ENCODE peak calls at places on chromosome 7, in six cellular contexts. W, O, F, Q, M and C are unnamed samples.

GRCh38 chr7:129227646-129228578 is 3.1 kb downstream of the AHCYL2 start:
- DNase-seq in W (no peak), O (no peak), F (no peak), Q (no peak), M (no peak), C (no peak)

GRCh38 chr7:132881317-132881716 is 200.6 kb downstream of the CHCHD3 start:
- DNase-seq in W (no peak), O (no peak), F (no peak), Q (no peak), M (no peak), C (no peak)

GRCh38 chr7:105234886-105235285 is 153.8 kb downstream of the SRPK2 start:
- DNase-seq in W (no peak), O (no peak), F (no peak), Q (no peak), M (no peak), C (no peak)

GRCh38 chr7:77796960-77797359 is 1.3 kb downstream of the TMEM60 start:
- DNase-seq in W (no peak), O (no peak), F (no peak), Q (no peak), M (no peak), C (no peak)

GRCh38 chr7:7051221-7051877 is 131.0 kb upstream of the C1GALT1 start:
- DNase-seq in W (no peak), O (no peak), F (no peak), Q (peak), M (no peak), C (peak)

GRCh38 chr7:154345093-154345492 is 292.9 kb downstream of the DPP6 start:
- DNase-seq in W (no peak), O (no peak), F (no peak), Q (no peak), M (no peak), C (no peak)

GRCh38 chr7:87147500-87147899 is 4.8 kb upstream of the DMTF1 start:
- DNase-seq in W (no peak), O (no peak), F (no peak), Q (no peak), M (no peak), C (no peak)

GRCh38 chr7:102833343-102833742 is 79.5 kb upstream of the LRRC17 start:
- DNase-seq in W (no peak), O (no peak), F (no peak), Q (no peak), M (no peak), C (no peak)

GRCh38 chr7:24038993-24039392 is 245.0 kb upstream of the NPY start:
- DNase-seq in W (no peak), O (no peak), F (no peak), Q (no peak), M (no peak), C (no peak)

GRCh38 chr7:110801502-110801901 is 289.4 kb upstream of the LRRN3 start:
- DNase-seq in W (no peak), O (no peak), F (no peak), Q (no peak), M (no peak), C (no peak)

GRCh38 chr7:87475359-87476178 is at the start of gene ABCB4:
- DNase-seq in W (no peak), O (no peak), F (peak), Q (peak), M (no peak), C (peak)

GRCh38 chr7:74084722-74085578 is 1.3 kb downstream of the LIMK1 start:
- DNase-seq in W (no peak), O (no peak), F (no peak), Q (peak), M (no peak), C (no peak)

GRCh38 chr7:26549281-26549943 is 257.8 kb downstream of the SNX10 start:
- DNase-seq in W (no peak), O (no peak), F (no peak), Q (no peak), M (peak), C (no peak)

GRCh38 chr7:142876236-142876960 is 9.1 kb downstream of the TRPV6 start:
- DNase-seq in W (no peak), O (no peak), F (no peak), Q (no peak), M (no peak), C (no peak)

GRCh38 chr7:5766321-5766761 is 15.1 kb downstream of the RNF216 start:
- DNase-seq in W (no peak), O (no peak), F (no peak), Q (peak), M (no peak), C (peak)

GRCh38 chr7:31418928-31419327 is 78.4 kb upstream of the NEUROD6 start:
- DNase-seq in W (no peak), O (no peak), F (no peak), Q (no peak), M (no peak), C (no peak)

GRCh38 chr7:100694196-100694745 is at the start of gene GIGYF1:
- DNase-seq in W (peak), O (peak), F (peak), Q (peak), M (no peak), C (peak)

GRCh38 chr7:1845536-1846311 is 175.6 kb downstream of the ELFN1 start:
- DNase-seq in W (no peak), O (no peak), F (no peak), Q (peak), M (no peak), C (no peak)

GRCh38 chr7:30852744-30853288 is 58.8 kb upstream of the AQP1 start:
- DNase-seq in W (no peak), O (no peak), F (no peak), Q (no peak), M (no peak), C (no peak)

GRCh38 chr7:20798081-20798693 is 11.5 kb upstream of the SP8 start:
- DNase-seq in W (no peak), O (peak), F (no peak), Q (peak), M (no peak), C (peak)

GRCh38 chr7:116713918-116714317 is 41.9 kb downstream of the MET start:
- DNase-seq in W (no peak), O (no peak), F (no peak), Q (peak), M (no peak), C (peak)

GRCh38 chr7:149450821-149451220 is 10.0 kb downstream of the ZNF777 start:
- DNase-seq in W (no peak), O (no peak), F (no peak), Q (no peak), M (no peak), C (no peak)

GRCh38 chr7:43758029-43758860 is at the start of gene BLVRA:
- DNase-seq in W (no peak), O (peak), F (peak), Q (peak), M (no peak), C (peak)

GRCh38 chr7:152894295-152895170 is 135.0 kb downstream of the ACTR3B start:
- DNase-seq in W (no peak), O (no peak), F (no peak), Q (peak), M (no peak), C (peak)

GRCh38 chr7:90709501-90710465 is 113.7 kb downstream of the CDK14 start:
- DNase-seq in W (no peak), O (no peak), F (peak), Q (peak), M (no peak), C (peak)

GRCh38 chr7:106775552-106775936 is 89.5 kb upstream of the PIK3CG start:
- DNase-seq in W (no peak), O (no peak), F (no peak), Q (peak), M (no peak), C (peak)

GRCh38 chr7:154915600-154915999 is 87.3 kb downstream of the PAXIP1 start:
- DNase-seq in W (no peak), O (no peak), F (no peak), Q (no peak), M (no peak), C (no peak)

GRCh38 chr7:124155400-124156022 is 122.6 kb upstream of the TMEM229A start:
- DNase-seq in W (no peak), O (no peak), F (no peak), Q (peak), M (no peak), C (no peak)

GRCh38 chr7:17758008-17758407 is 182.3 kb downstream of the SNX13 start:
- DNase-seq in W (no peak), O (no peak), F (no peak), Q (no peak), M (no peak), C (no peak)

GRCh38 chr7:19442016-19442785 is 266.6 kb downstream of the POLR1F start:
- DNase-seq in W (no peak), O (peak), F (no peak), Q (peak), M (no peak), C (peak)

GRCh38 chr7:142177869-142178268 is 66.4 kb downstream of the MGAM2 start:
- DNase-seq in W (no peak), O (no peak), F (no peak), Q (no peak), M (no peak), C (no peak)